ENCODE peak calls at places on chromosomes 7 and 10, in six cellular contexts. T is HepG2, X is K562, B is HCT116, F is SK-N-SH, R is H1. K is an unnamed sample.

GRCh38 chr7:1700536-1701333 is 30.7 kb downstream of the ELFN1 start:
- DNase-seq in F (peak; percentile 11), R (peak; percentile 29), X (no peak), T (no peak), B (no peak), K (no peak)

GRCh38 chr7:98418271-98418635 is 17.4 kb upstream of the BAIAP2L1 start:
- DNase-seq in R (no peak), B (peak; percentile 47), T (peak; percentile 44), X (no peak), F (no peak), K (no peak)

GRCh38 chr10:121027390-121027789 is 176.2 kb downstream of the WDR11 start:
- DNase-seq in T (peak; percentile 26), R (no peak), X (no peak), B (no peak), F (peak; percentile 25), K (no peak)

GRCh38 chr10:80452069-80452468 is 2.0 kb upstream of the TSPAN14 start:
- DNase-seq in X (no peak), T (no peak), F (no peak), B (no peak), R (no peak), K (no peak)

GRCh38 chr10:70666960-70667798 is 5.1 kb upstream of the ADAMTS14 start:
- DNase-seq in B (no peak), R (no peak), X (peak; percentile 90), F (no peak), T (no peak), K (no peak)

GRCh38 chr7:51028128-51028830 is 245.6 kb upstream of the GRB10 start:
- DNase-seq in F (no peak), X (no peak), R (no peak), B (no peak), T (no peak), K (no peak)

GRCh38 chr7:13778967-13779366 is 210.5 kb downstream of the ETV1 start:
- DNase-seq in T (no peak), F (no peak), R (no peak), B (peak; percentile 61), X (no peak), K (no peak)

GRCh38 chr10:18113881-18114280 is 26.3 kb upstream of the CACNB2 start:
- DNase-seq in R (no peak), F (no peak), B (no peak), X (no peak), T (no peak), K (no peak)

GRCh38 chr7:1894313-1894900 is 224.3 kb downstream of the ELFN1 start:
- DNase-seq in X (no peak), R (no peak), F (no peak), B (no peak), T (no peak), K (no peak)

GRCh38 chr7:106225856-106226255 is 58.9 kb downstream of the NAMPT start:
- DNase-seq in R (no peak), T (no peak), F (no peak), X (no peak), B (no peak), K (no peak)

GRCh38 chr10:93357680-93358079 is 124.5 kb downstream of the MYOF start:
- DNase-seq in B (no peak), X (peak; percentile 26), R (no peak), F (peak; percentile 53), T (peak; percentile 43), K (no peak)

GRCh38 chr10:71357792-71358265 is 38.8 kb downstream of the SLC29A3 start:
- DNase-seq in B (no peak), X (peak; percentile 70), R (no peak), T (no peak), F (peak; percentile 82), K (no peak)

GRCh38 chr10:73060738-73061635 is 35.7 kb downstream of the P4HA1 start:
- DNase-seq in R (no peak), B (peak; percentile 19), F (peak; percentile 27), X (peak; percentile 33), T (peak; percentile 17), K (no peak)

GRCh38 chr10:24493168-24493567 is 230.5 kb downstream of the ARHGAP21 start:
- DNase-seq in R (no peak), F (no peak), X (no peak), B (no peak), T (no peak), K (no peak)

GRCh38 chr10:24494777-24495176 is 228.9 kb downstream of the ARHGAP21 start:
- DNase-seq in X (no peak), B (no peak), T (no peak), R (no peak), F (no peak), K (no peak)

GRCh38 chr10:24495666-24496065 is 228.0 kb downstream of the ARHGAP21 start:
- DNase-seq in T (no peak), R (no peak), F (peak; percentile 46), X (no peak), B (no peak), K (no peak)

GRCh38 chr10:24496066-24496465 is 227.6 kb downstream of the ARHGAP21 start:
- DNase-seq in R (no peak), B (no peak), F (no peak), T (no peak), X (no peak), K (no peak)

GRCh38 chr10:24494236-24494635 is 229.5 kb downstream of the ARHGAP21 start:
- DNase-seq in X (no peak), F (no peak), T (no peak), B (no peak), R (no peak), K (no peak)
- H3K27ac ChIP-seq in X (no peak overlapping the region), F (no peak overlapping the region), T (no peak overlapping the region), B (no peak overlapping the region), R (no peak overlapping the region), K (no peak overlapping the region)

DNA sequence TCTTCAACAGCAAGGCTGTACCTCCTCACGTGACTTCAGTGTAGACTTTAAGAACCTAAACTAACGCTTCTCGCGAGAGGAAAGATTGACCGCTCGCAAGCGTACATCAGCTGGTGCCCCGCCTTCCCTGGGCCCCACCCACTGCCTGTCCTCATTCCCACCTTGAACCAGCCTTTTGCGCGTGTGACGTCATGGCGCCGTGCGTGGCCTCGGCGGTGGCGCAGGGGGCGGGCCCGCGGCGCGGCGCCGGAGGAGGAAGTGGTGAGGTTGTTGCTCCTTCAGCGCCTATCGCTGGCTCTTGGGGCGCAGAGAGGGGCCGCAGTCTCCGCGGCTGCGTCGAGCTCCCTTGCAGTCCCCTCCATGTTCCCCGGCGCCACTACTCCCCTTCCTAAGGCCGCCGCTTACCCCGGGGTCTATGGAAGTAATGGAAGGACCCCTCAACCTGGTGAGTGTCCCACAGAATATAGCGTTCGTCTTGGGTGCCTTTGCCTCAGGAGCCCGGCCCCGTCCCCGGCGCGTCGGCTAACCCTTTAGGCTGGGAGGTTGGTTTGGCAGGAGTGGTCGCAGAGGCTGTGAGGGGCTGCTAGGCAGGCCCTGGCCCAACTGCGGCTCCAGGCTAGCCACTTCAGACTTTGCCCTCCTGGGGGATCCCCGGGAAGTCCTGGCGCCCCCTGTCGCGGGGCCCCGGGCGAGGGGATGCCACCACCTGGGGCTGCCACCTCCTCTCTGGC is at the start of gene NRBF2:
- DNase-seq in T (peak; percentile 97), B (peak; percentile 98), F (peak; percentile 96), R (peak; percentile 97), X (peak; percentile 98), K (peak; percentile 75)
- TF ChIP-seq POLR2AphosphoS5 in T (peak; percentile 79), B (peak; percentile 99), F (peak; percentile 94), R (peak; percentile 93), X (peak; percentile 86), K (peak; percentile 76)

DNA sequence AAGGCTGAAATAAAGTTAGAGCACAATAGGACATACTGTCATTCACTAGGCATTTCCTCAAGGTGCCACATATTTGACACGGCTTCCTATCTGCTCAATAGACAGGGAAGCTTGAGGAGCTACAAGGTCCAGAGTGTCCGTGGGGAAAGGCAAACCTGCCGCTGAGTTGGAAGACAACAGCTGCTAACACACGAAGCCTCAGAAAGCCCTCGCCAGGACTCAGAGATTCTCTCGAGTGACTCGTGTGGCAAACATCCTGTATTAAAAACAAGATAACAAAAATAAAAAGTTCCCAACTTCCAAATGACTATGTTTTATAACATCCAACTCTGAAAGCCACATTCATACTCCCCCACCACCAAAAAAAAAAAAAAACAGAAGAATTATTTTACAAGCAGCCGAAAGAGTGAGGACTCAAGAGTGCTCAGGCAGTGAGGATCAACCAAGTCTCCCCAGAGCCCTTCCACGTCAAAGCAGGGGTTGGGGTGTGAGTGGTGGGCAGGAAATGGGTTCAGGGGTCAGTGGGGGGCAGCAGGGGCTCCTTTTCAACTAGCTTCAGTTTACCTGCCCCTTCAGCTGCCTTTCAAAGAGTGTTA is 67.6 kb downstream of the STK17A start:
- DNase-seq in X (no peak), R (no peak), B (no peak), T (no peak), F (no peak), K (no peak)
- H3K9ac ChIP-seq in X (no peak overlapping the region), R (no peak overlapping the region), B (peak overlapping the region; percentile 31), T (peak overlapping the region; percentile 19), F (peak overlapping the region; percentile 80), K (no peak overlapping the region)

DNA sequence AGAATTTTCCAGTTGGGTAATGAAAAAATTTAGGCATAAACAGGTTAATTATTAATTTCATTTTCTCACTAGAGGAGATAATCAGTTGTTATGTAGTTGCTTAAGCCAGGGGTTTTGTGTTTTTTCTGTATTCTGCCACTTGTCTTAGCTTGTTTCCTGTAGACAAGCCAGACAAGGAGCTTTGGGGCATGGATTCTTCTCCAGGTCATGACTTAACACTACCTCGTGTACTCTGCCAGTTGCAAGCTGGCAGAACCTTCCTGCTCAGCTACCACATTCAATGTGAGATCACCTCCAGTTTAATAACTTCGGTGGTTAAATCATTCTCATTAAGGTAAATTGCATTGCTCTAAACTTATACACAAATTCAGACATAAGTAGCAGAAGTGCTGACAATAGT is 1.8 kb downstream of the CCM2 start:
- DNase-seq in R (no peak), F (no peak), T (no peak), B (no peak), X (no peak), K (no peak)
- H3K27ac ChIP-seq in R (no peak overlapping the region), F (peak overlapping the region; percentile 74), T (no peak overlapping the region), B (no peak overlapping the region), X (no peak overlapping the region), K (no peak overlapping the region)

DNA sequence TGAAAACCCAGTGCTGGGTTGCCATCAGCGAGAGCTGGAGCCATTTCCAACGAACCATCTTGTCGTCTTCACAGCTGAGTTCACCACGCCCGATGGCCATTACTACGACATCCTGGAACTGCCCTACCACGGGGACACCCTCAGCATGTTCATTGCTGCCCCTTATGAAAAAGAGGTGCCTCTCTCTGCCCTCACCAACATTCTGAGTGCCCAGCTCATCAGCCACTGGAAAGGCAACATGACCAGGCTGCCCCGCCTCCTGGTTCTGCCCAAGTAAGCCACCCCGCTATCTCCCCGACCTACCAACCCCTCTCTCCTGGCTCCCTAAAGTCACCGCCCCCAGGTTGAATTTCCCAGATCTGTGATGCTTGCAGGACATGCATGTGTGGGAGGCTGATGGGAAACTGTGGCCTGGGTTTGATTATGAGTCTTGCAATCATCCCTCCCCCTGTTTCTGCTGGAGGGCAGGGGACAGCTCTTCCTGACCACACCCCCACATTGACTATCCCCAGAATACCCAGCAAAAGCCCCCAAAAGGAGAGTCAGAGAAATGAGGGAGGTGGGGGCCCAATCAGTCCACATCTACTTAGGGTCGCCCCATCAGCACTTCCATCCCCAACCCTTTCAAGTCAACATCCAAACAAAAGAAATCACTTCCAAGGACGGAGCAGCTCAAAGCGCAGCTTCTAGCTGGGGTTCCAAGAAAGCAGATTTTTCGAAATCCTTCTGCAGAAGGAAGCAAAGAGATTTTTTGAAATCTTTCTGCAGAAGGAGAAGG is 6.9 kb downstream of the SERPINE1 start:
- DNase-seq in F (no peak), B (no peak), T (no peak), R (no peak), X (peak; percentile 67), K (no peak)
- TF ChIP-seq POLR2AphosphoS5 in F (peak; percentile 51), B (no peak), T (peak; percentile 57), R (no peak), X (no peak), K (no peak)